ENCODE peak calls at places on chromosomes 13 and 19, in seven cellular contexts. N is cardiac muscle cell, X is aorta, M is lower leg skin, O is AG04450, E is astrocyte of the cerebellum, L is fibroblast of lung. S is an unnamed sample.

GRCh38 chr13:113407531-113408393 is 43.8 kb upstream of the GRTP1 start:
- DNase-seq in X (no peak), N (no peak), O (no peak), M (peak; percentile 83), L (no peak), E (no peak), S (peak; percentile 70)

GRCh38 chr19:41657157-41657556 is 30.3 kb upstream of the CEACAM4 start:
- DNase-seq in E (no peak), N (no peak), X (no peak), M (no peak), O (no peak), L (no peak), S (no peak)

GRCh38 chr13:112622375-112622774 is 34.4 kb upstream of the TUBGCP3 start:
- DNase-seq in O (no peak), E (no peak), M (no peak), L (no peak), X (no peak), N (no peak), S (no peak)

GRCh38 chr13:113562085-113562749 is 22.3 kb upstream of the TFDP1 start:
- DNase-seq in N (peak; percentile 84), M (peak; percentile 85), O (peak; percentile 48), L (peak; percentile 75), X (no peak), E (peak; percentile 70), S (peak; percentile 66)

GRCh38 chr19:36837902-36838783 is at the start of gene ZNF790:
- DNase-seq in M (peak; percentile 97), X (peak; percentile 94), O (peak; percentile 70), L (peak; percentile 91), E (peak; percentile 69), N (peak; percentile 95), S (peak; percentile 90)

GRCh38 chr13:50127726-50128291 is 112.6 kb downstream of the KCNRG start:
- DNase-seq in L (no peak), O (no peak), E (no peak), M (no peak), X (peak; percentile 48), N (peak; percentile 49), S (no peak)

GRCh38 chr19:41767105-41767504 is 11.8 kb downstream of the CEACAM6 start:
- DNase-seq in E (no peak), N (no peak), M (no peak), L (no peak), O (no peak), X (no peak), S (no peak)

GRCh38 chr13:37270206-37271001 is 164.9 kb upstream of the CSNK1A1L start:
- DNase-seq in X (no peak), N (no peak), E (no peak), L (no peak), M (no peak), O (no peak), S (no peak)

GRCh38 chr19:38478273-38478971 is 44.9 kb downstream of the RYR1 start:
- DNase-seq in M (no peak), X (no peak), N (peak; percentile 4), O (no peak), L (no peak), E (no peak), S (no peak)

GRCh38 chr19:9054768-9055167 is 32.1 kb upstream of the OR1M1 start:
- DNase-seq in L (no peak), O (no peak), N (no peak), X (no peak), E (no peak), M (no peak), S (no peak)

GRCh38 chr13:44403720-44404063 is 30.1 kb downstream of the SERP2 start:
- DNase-seq in L (no peak), E (peak; percentile 11), M (no peak), X (no peak), N (no peak), O (no peak), S (no peak)

GRCh38 chr13:44406617-44407016 is 33.0 kb downstream of the SERP2 start:
- DNase-seq in N (no peak), X (no peak), E (no peak), O (no peak), M (no peak), L (no peak), S (no peak)

GRCh38 chr13:44404261-44405139 is 30.9 kb downstream of the SERP2 start:
- DNase-seq in N (no peak), L (no peak), M (no peak), E (no peak), X (no peak), O (no peak), S (no peak)

GRCh38 chr13:44401577-44401976 is 28.0 kb downstream of the SERP2 start:
- DNase-seq in M (no peak), E (no peak), N (no peak), X (no peak), O (no peak), L (no peak), S (no peak)

DNA sequence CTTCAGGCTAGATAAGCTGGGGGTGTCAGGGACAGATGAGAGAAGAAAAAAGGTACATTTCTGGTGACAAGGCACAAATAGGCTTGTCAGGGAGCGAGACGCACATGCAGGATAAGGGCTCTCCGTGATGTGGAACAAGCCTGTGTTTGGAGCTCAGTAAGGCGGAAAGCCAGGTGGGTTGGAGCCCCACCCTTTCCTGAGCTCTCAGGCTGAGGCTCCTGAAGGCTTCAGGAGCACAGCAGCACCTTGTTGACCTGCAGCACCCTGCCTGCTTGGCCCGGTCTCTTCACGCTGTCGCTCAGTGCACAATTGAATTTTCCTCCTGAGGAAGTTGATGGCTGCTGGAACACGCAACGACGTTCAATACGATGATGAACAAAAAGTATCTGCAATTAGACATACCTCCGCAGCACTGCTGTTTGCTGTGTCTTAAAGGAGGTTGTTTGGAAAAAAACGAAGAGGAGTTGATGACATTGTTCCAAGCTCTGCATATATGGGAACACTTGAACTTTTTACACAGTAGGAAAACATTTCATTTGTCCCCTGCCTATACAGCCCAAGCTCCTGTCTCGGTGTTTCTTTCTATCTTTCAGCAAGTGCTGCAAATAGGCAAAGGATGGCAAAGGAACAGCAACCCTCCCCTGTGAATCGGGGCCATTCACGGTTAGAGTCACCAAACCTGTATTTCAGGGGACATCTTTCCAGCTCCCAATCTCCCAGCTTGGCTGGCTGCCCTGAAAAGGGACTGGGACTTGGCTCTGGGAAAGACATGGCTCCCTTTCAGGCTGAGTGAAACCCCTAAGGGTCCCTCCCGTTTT is 29.5 kb downstream of the SERP2 start:
- DNase-seq in M (no peak), L (no peak), O (no peak), X (no peak), E (no peak), N (no peak), S (no peak)
- H3K4me3 ChIP-seq in M (no peak overlapping the region), L (no peak overlapping the region), O (no peak overlapping the region), X (no peak overlapping the region), E (no peak overlapping the region), N (no peak overlapping the region), S (no peak overlapping the region)

DNA sequence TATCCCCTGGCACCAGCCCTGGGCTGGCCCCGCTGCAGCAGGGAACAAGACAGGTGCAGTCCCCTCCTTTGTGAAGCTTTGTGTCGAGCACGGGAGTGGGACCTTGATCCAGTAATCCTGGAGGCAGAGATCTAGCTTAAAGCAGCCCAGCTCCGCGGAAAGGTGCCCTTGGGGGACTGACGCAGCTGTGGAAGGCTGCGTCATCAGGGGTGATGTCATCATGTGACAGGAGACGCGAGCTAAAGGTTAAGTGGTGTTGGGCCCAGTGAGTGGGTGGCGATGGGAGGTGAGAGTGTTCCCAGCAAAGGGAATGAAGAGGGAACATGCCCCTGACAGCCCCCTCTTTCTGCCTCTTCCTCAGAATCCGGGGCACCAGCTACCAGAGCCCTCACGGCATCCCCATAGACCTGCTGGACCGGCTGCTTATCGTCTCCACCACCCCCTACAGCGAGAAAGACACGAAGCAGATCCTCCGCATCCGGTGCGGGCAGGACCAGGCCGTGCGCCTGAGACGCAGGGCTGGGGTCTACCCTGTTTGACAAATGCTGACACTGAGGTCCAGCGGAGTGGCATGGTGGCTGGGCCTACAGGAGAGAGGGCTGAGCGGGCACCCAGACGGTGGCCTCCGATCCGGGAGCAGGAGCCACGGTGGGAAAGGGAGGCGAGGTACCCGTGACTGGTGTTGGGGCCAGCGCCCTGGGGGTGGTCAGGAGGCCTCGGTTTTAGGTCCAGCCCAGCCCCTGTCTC is 2.6 kb downstream of the LHB start:
- DNase-seq in O (no peak), M (no peak), N (no peak), X (no peak), L (peak; percentile 38), E (no peak), S (no peak)
- H3K4me3 ChIP-seq in O (no peak overlapping the region), M (no peak overlapping the region), N (no peak overlapping the region), X (no peak overlapping the region), L (no peak overlapping the region), E (no peak overlapping the region), S (no peak overlapping the region)

GRCh38 chr19:48364564-48365363 is 597 bp downstream of the SYNGR4 start:
- DNase-seq in X (no peak), L (no peak), N (no peak), O (no peak), E (no peak), M (peak; percentile 85), S (no peak)
- H3K4me3 ChIP-seq in X (no peak overlapping the region), L (peak overlapping the region; percentile 31), N (no peak overlapping the region), O (peak overlapping the region; percentile 72), E (peak overlapping the region; percentile 61), M (no peak overlapping the region), S (peak overlapping the region; percentile 69)

GRCh38 chr19:39970424-39970673 is 616 bp upstream of the PSMC4 start:
- DNase-seq in N (no peak), O (no peak), X (no peak), L (no peak), M (no peak), E (no peak), S (no peak)
- H3K4me3 ChIP-seq in N (peak overlapping the region; percentile 60), O (peak overlapping the region; percentile 98), X (peak overlapping the region; percentile 51), L (peak overlapping the region; percentile 89), M (peak overlapping the region; percentile 77), E (peak overlapping the region; percentile 99), S (peak overlapping the region; percentile 96)

GRCh38 chr19:16000024-16000687 is 51.3 kb downstream of the OR10H4 start:
- DNase-seq in N (no peak), M (no peak), L (no peak), X (no peak), E (no peak), O (no peak), S (no peak)
- H3K4me3 ChIP-seq in N (no peak overlapping the region), M (no peak overlapping the region), L (no peak overlapping the region), X (no peak overlapping the region), E (no peak overlapping the region), O (no peak overlapping the region), S (peak overlapping the region; percentile 43)

DNA sequence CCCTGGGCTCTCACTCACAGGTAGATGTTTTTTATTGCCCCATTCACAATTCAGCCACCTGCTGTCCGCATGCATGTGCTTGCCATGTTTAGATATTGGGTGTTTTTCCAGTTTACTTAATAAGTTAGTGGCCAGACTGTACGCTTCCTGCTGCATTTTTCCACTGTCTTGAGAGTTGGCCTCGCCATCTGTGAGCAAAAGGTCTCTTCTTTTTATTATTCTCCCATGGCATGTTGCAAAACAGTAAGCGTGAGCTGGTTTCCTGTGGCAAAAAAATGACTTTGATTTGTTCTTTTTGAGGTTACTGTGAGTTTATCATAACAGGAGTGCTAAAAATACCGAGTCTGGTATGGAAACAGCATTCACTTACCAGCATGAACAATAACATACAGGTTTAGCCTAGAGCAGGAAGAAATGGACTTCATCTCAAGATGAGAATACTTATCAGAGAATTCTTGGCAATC is 46.0 kb downstream of the SAE1 start:
- DNase-seq in L (peak; percentile 96), O (peak; percentile 85), E (peak; percentile 89), X (no peak), N (no peak), M (no peak), S (no peak)
- H3K4me3 ChIP-seq in L (no peak overlapping the region), O (no peak overlapping the region), E (no peak overlapping the region), X (no peak overlapping the region), N (no peak overlapping the region), M (no peak overlapping the region), S (no peak overlapping the region)

GRCh38 chr19:13104848-13105646 is 2.4 kb upstream of the LYL1 start:
- DNase-seq in L (no peak), M (peak; percentile 86), N (no peak), O (no peak), X (no peak), E (no peak), S (no peak)
- H3K4me3 ChIP-seq in L (no peak overlapping the region), M (no peak overlapping the region), N (no peak overlapping the region), O (no peak overlapping the region), X (no peak overlapping the region), E (no peak overlapping the region), S (peak overlapping the region; percentile 53)

S was measured in coronary artery.